ENCODE peak calls at places on chromosomes 16 and 17, in four cellular contexts. Q is bronchial epithelial cell, H is MM.1S, V is nephron progenitor cell. X is an unnamed sample.

GRCh38 chr17:79739148-79740062 is 8.7 kb downstream of the ENPP7 start:
- DNase-seq in Q (no peak), H (no peak), V (no peak), X (no peak)

GRCh38 chr17:61058066-61058465 is 341.6 kb upstream of the TBX2 start:
- DNase-seq in Q (no peak), H (no peak), V (no peak), X (no peak)

GRCh38 chr17:9959377-9959981 is 54.4 kb upstream of the RCVRN start:
- DNase-seq in Q (peak), H (no peak), V (peak), X (peak)

GRCh38 chr17:6755731-6756184 is at the start of gene XAF1:
- DNase-seq in Q (peak), H (peak), V (no peak), X (no peak)

GRCh38 chr17:50211249-50212120 is 10.1 kb upstream of the COL1A1 start:
- DNase-seq in Q (no peak), H (no peak), V (no peak), X (no peak)

GRCh38 chr17:4547118-4547906 is 7.9 kb downstream of the MYBBP1A start:
- DNase-seq in Q (no peak), H (no peak), V (no peak), X (no peak)

GRCh38 chr16:79439866-79440265 is 160.7 kb downstream of the MAF start:
- DNase-seq in Q (no peak), H (no peak), V (no peak), X (no peak)

GRCh38 chr17:62045109-62045508 is 20.0 kb downstream of the MED13 start:
- DNase-seq in Q (no peak), H (no peak), V (no peak), X (no peak)

GRCh38 chr16:54048994-54049929 is 237.3 kb downstream of the IRX3 start:
- DNase-seq in Q (no peak), H (no peak), V (no peak), X (no peak)

GRCh38 chr17:16351831-16352230 is 1.4 kb downstream of the CENPV start:
- DNase-seq in Q (peak), H (no peak), V (no peak), X (no peak)

GRCh38 chr17:33137411-33137810 is 145.8 kb downstream of the SPACA3 start:
- DNase-seq in Q (no peak), H (no peak), V (no peak), X (no peak)

GRCh38 chr17:8223356-8224063 is 13.1 kb upstream of the AURKB start:
- DNase-seq in Q (peak), H (peak), V (peak), X (peak)
- TF ChIP-seq CTCF in Q (peak), H (peak), V (no peak), X (peak)

GRCh38 chr16:23343643-23344612 is 41.8 kb downstream of the SCNN1B start:
- DNase-seq in Q (no peak), H (no peak), V (no peak), X (no peak)

GRCh38 chr16:23345237-23345636 is 43.1 kb downstream of the SCNN1B start:
- DNase-seq in Q (no peak), H (no peak), V (no peak), X (no peak)

GRCh38 chr16:23351360-23351759 is 49.3 kb downstream of the SCNN1B start:
- DNase-seq in Q (no peak), H (no peak), V (no peak), X (no peak)

GRCh38 chr16:23353440-23353839 is 51.3 kb downstream of the SCNN1B start:
- DNase-seq in Q (no peak), H (peak), V (no peak), X (no peak)

GRCh38 chr16:23348579-23349469 is 46.7 kb downstream of the SCNN1B start:
- DNase-seq in Q (no peak), H (no peak), V (peak), X (no peak)
- TF ChIP-seq CTCF in Q (no peak), H (peak), V (no peak), X (no peak)

GRCh38 chr16:57982345-57982744 is 11.4 kb upstream of the CNGB1 start:
- DNase-seq in Q (no peak), H (no peak), V (no peak), X (no peak)

GRCh38 chr16:57976331-57976796 is 5.4 kb upstream of the CNGB1 start:
- DNase-seq in Q (peak), H (no peak), V (no peak), X (no peak)

GRCh38 chr16:57981636-57982035 is 10.7 kb upstream of the CNGB1 start:
- DNase-seq in Q (no peak), H (no peak), V (no peak), X (no peak)

GRCh38 chr16:57979006-57979585 is 8.2 kb upstream of the CNGB1 start:
- DNase-seq in Q (no peak), H (no peak), V (no peak), X (no peak)

DNA sequence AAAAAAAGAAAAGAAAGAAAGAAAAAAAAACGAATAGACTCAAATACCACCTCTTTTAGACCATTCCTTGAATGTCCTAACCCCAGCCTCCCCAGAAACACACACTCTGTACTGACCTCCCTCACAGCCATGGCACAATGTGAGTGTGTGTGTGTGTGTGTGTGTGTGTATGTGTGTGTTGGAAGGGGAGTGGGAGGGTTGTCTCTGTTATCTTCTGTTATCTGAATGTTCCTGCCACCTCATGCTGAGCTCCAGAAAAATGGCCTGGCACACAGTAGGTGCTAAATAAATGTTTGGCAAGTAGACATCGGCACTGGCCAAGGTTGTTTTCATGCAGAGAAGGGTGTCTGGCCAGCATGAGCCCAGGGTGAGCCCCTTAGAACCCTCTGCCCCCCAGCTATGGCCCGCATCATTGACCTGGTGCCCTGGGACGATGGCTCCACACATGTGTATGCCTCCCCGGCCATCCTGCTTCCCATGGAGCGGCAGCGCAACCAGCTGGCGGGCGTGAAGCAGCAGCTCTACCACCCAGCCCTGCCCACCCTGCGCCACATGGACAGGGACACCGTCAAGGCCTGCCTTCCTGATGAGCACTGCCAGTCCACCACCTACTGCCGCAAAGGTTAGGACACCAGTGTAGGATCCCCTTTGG is 6.6 kb upstream of the CNGB1 start:
- DNase-seq in Q (no peak), H (no peak), V (no peak), X (no peak)
- TF ChIP-seq CTCF in Q (no peak), H (no peak), V (no peak), X (no peak)

DNA sequence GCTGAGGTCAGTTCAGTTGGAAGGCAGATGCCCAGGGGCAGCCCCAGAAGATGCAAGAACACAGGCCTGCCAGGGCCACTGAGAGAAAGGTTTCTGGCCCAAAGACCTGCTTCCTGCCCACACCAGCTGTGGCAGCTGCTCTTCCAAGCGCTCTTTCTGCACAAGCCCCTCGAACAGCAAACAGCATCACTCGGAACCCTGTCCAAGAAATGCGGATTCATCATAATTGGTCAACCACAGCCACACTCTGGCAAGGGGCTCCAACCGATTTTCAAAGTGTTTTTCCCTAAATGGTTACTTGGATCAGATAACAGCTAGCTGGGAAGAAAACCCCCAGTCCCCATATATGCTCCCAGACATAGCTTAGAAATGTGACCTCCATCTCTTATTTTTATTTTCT is 71.1 kb upstream of the DNAH17 start:
- DNase-seq in Q (no peak), H (no peak), V (no peak), X (no peak)
- TF ChIP-seq CTCF in Q (no peak), H (no peak), V (no peak), X (no peak)

DNA sequence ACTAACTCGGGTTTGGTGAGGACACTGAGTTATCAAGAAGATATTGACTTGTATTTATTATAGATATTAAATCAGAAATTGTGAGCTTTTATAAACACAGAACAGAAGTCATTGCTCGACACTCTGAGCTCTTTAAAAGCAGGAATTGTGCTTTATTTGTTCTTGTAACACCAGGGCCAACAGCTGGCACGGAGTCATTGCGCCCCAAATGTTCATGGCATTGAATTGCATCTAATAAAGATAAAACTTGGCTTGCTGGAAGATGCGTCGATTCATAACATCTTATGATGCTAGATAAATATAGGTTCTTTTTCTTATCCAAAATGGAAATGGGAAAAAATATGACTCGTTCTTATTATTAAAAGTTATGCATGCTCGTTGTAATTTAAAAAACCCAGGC is 11.8 kb upstream of the MLYCD start:
- DNase-seq in Q (peak), H (no peak), V (no peak), X (no peak)
- TF ChIP-seq CTCF in Q (peak), H (peak), V (peak), X (no peak)

GRCh38 chr16:71883193-71883848 is 661 bp downstream of the ZNF821 start:
- DNase-seq in Q (peak), H (peak), V (peak), X (peak)
- TF ChIP-seq CTCF in Q (no peak), H (no peak), V (no peak), X (peak)